ENCODE peak calls at places on chromosome 1, in nine cellular contexts. One of them, this sample, is unnamed.

GRCh38 chr1:41174170-41174569 is 67.9 kb downstream of the SCMH1 start:
- DNase-seq in PC-3: peak; percentile 78
- DNase-seq in uterus: no peak
- DNase-seq in adrenal gland: no peak
- DNase-seq in tibial artery: no peak
- DNase-seq in CD8-positive, alpha-beta T cell: no peak
- DNase-seq in lower lobe of right lung: no peak
- DNase-seq in testis: no peak
- DNase-seq in HCT116: no peak
- DNase-seq in this sample: no peak

GRCh38 chr1:36962991-36963390 is 71.3 kb downstream of the GRIK3 start:
- DNase-seq in HCT116: no peak
- DNase-seq in PC-3: no peak
- DNase-seq in adrenal gland: no peak
- DNase-seq in CD8-positive, alpha-beta T cell: no peak
- DNase-seq in testis: no peak
- DNase-seq in uterus: no peak
- DNase-seq in lower lobe of right lung: no peak
- DNase-seq in tibial artery: no peak
- DNase-seq in this sample: no peak

GRCh38 chr1:52551476-52552235 is 1.2 kb downstream of the TUT4 start:
- DNase-seq in testis: peak; percentile 52
- DNase-seq in uterus: no peak
- DNase-seq in CD8-positive, alpha-beta T cell: peak; percentile 4
- DNase-seq in tibial artery: no peak
- DNase-seq in lower lobe of right lung: no peak
- DNase-seq in adrenal gland: no peak
- DNase-seq in HCT116: no peak
- DNase-seq in PC-3: peak; percentile 51
- DNase-seq in this sample: no peak

GRCh38 chr1:201482755-201483154 is 13.8 kb upstream of the PHLDA3 start:
- DNase-seq in CD8-positive, alpha-beta T cell: no peak
- DNase-seq in PC-3: no peak
- DNase-seq in uterus: no peak
- DNase-seq in lower lobe of right lung: no peak
- DNase-seq in tibial artery: no peak
- DNase-seq in HCT116: no peak
- DNase-seq in adrenal gland: no peak
- DNase-seq in testis: no peak
- DNase-seq in this sample: no peak

GRCh38 chr1:118945460-118945859 is 42.7 kb downstream of the TBX15 start:
- DNase-seq in uterus: no peak
- DNase-seq in testis: no peak
- DNase-seq in CD8-positive, alpha-beta T cell: no peak
- DNase-seq in tibial artery: no peak
- DNase-seq in HCT116: no peak
- DNase-seq in adrenal gland: no peak
- DNase-seq in PC-3: peak; percentile 58
- DNase-seq in lower lobe of right lung: no peak
- DNase-seq in this sample: no peak

GRCh38 chr1:94602802-94603625 is 61.5 kb upstream of the F3 start:
- DNase-seq in testis: no peak
- DNase-seq in uterus: no peak
- DNase-seq in lower lobe of right lung: no peak
- DNase-seq in CD8-positive, alpha-beta T cell: no peak
- DNase-seq in PC-3: peak; percentile 69
- DNase-seq in HCT116: no peak
- DNase-seq in adrenal gland: no peak
- DNase-seq in tibial artery: no peak
- DNase-seq in this sample: no peak

GRCh38 chr1:162151900-162152829 is 82.7 kb downstream of the NOS1AP start:
- DNase-seq in adrenal gland: no peak
- DNase-seq in CD8-positive, alpha-beta T cell: no peak
- DNase-seq in uterus: no peak
- DNase-seq in tibial artery: no peak
- DNase-seq in lower lobe of right lung: no peak
- DNase-seq in PC-3: no peak
- DNase-seq in testis: no peak
- DNase-seq in HCT116: no peak
- DNase-seq in this sample: no peak

GRCh38 chr1:211925016-211925415 is 94.5 kb upstream of the LPGAT1 start:
- DNase-seq in uterus: no peak
- DNase-seq in lower lobe of right lung: no peak
- DNase-seq in HCT116: no peak
- DNase-seq in tibial artery: no peak
- DNase-seq in adrenal gland: no peak
- DNase-seq in CD8-positive, alpha-beta T cell: no peak
- DNase-seq in PC-3: peak; percentile 69
- DNase-seq in testis: no peak
- DNase-seq in this sample: no peak

GRCh38 chr1:150388241-150388640 is 24.3 kb downstream of the RPRD2 start:
- DNase-seq in PC-3: no peak
- DNase-seq in lower lobe of right lung: no peak
- DNase-seq in CD8-positive, alpha-beta T cell: no peak
- DNase-seq in testis: no peak
- DNase-seq in uterus: no peak
- DNase-seq in tibial artery: no peak
- DNase-seq in HCT116: no peak
- DNase-seq in adrenal gland: no peak
- DNase-seq in this sample: no peak

DNA sequence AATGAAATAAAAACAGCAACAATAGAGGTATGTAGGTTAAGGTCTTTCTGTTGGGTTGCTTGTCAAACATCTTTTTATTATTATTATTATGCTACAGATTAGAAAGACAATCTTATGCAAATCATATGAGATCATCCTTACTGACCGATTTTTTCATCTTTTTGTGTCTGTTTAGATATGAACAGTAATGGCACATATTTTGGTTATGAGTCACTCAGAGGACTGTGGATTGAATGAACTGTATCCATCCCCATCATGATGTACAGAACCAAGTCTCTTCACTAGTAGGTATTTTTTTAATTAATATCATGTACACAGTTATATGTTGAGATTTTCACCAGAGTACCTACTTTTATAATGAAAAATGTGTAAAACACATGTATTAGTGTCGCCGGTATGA is 159.1 kb downstream of the CHRM3 start:
- DNase-seq in uterus: no peak
- DNase-seq in HCT116: no peak
- DNase-seq in CD8-positive, alpha-beta T cell: no peak
- DNase-seq in adrenal gland: no peak
- DNase-seq in PC-3: peak; percentile 78
- DNase-seq in tibial artery: no peak
- DNase-seq in lower lobe of right lung: no peak
- DNase-seq in testis: no peak
- DNase-seq in this sample: no peak
- H3K4me1 ChIP-seq in uterus: no peaks in the 10 kb centered on the region
- H3K4me1 ChIP-seq in HCT116: no peaks in the 10 kb centered on the region
- H3K4me1 ChIP-seq in CD8-positive, alpha-beta T cell: no peaks in the 10 kb centered on the region
- H3K4me1 ChIP-seq in adrenal gland: no peaks in the 10 kb centered on the region
- H3K4me1 ChIP-seq in PC-3: no peaks in the 10 kb centered on the region
- H3K4me1 ChIP-seq in tibial artery: no peaks in the 10 kb centered on the region
- H3K4me1 ChIP-seq in lower lobe of right lung: no peaks in the 10 kb centered on the region
- H3K4me1 ChIP-seq in testis: no peaks in the 10 kb centered on the region
- H3K4me1 ChIP-seq in this sample: no peaks in the 10 kb centered on the region

GRCh38 chr1:218355269-218355668 is 10.1 kb downstream of the TGFB2 start:
- DNase-seq in PC-3: no peak
- DNase-seq in tibial artery: no peak
- DNase-seq in lower lobe of right lung: no peak
- DNase-seq in HCT116: no peak
- DNase-seq in uterus: no peak
- DNase-seq in CD8-positive, alpha-beta T cell: no peak
- DNase-seq in testis: no peak
- DNase-seq in adrenal gland: no peak
- DNase-seq in this sample: no peak

GRCh38 chr1:218351617-218352438 is 6.7 kb downstream of the TGFB2 start:
- DNase-seq in adrenal gland: peak; percentile 35
- DNase-seq in testis: no peak
- DNase-seq in lower lobe of right lung: no peak
- DNase-seq in HCT116: no peak
- DNase-seq in PC-3: peak; percentile 49
- DNase-seq in tibial artery: peak; percentile 74
- DNase-seq in CD8-positive, alpha-beta T cell: no peak
- DNase-seq in uterus: peak; percentile 42
- DNase-seq in this sample: no peak

GRCh38 chr1:218350909-218351616 is 5.9 kb downstream of the TGFB2 start:
- DNase-seq in testis: no peak
- DNase-seq in lower lobe of right lung: no peak
- DNase-seq in tibial artery: no peak
- DNase-seq in PC-3: peak; percentile 55
- DNase-seq in adrenal gland: no peak
- DNase-seq in HCT116: no peak
- DNase-seq in CD8-positive, alpha-beta T cell: no peak
- DNase-seq in uterus: no peak
- DNase-seq in this sample: no peak

GRCh38 chr1:218350022-218350525 is 4.9 kb downstream of the TGFB2 start:
- DNase-seq in adrenal gland: no peak
- DNase-seq in uterus: no peak
- DNase-seq in PC-3: no peak
- DNase-seq in tibial artery: no peak
- DNase-seq in testis: no peak
- DNase-seq in CD8-positive, alpha-beta T cell: no peak
- DNase-seq in HCT116: no peak
- DNase-seq in lower lobe of right lung: no peak
- DNase-seq in this sample: no peak

GRCh38 chr1:218353656-218354055 is 8.5 kb downstream of the TGFB2 start:
- DNase-seq in uterus: no peak
- DNase-seq in lower lobe of right lung: no peak
- DNase-seq in CD8-positive, alpha-beta T cell: no peak
- DNase-seq in PC-3: no peak
- DNase-seq in testis: no peak
- DNase-seq in tibial artery: no peak
- DNase-seq in HCT116: no peak
- DNase-seq in adrenal gland: no peak
- DNase-seq in this sample: no peak
- H3K36me3 ChIP-seq in uterus: no peaks in the 10 kb centered on the region
- H3K36me3 ChIP-seq in lower lobe of right lung: no peaks in the 10 kb centered on the region
- H3K36me3 ChIP-seq in CD8-positive, alpha-beta T cell: no peaks in the 10 kb centered on the region
- H3K36me3 ChIP-seq in PC-3: peaks cover 63% of the 10 kb centered on the region
- H3K36me3 ChIP-seq in testis: no peaks in the 10 kb centered on the region
- H3K36me3 ChIP-seq in tibial artery: no peaks in the 10 kb centered on the region
- H3K36me3 ChIP-seq in HCT116: no peaks in the 10 kb centered on the region
- H3K36me3 ChIP-seq in adrenal gland: no peaks in the 10 kb centered on the region
- H3K36me3 ChIP-seq in this sample: no peaks in the 10 kb centered on the region

DNA sequence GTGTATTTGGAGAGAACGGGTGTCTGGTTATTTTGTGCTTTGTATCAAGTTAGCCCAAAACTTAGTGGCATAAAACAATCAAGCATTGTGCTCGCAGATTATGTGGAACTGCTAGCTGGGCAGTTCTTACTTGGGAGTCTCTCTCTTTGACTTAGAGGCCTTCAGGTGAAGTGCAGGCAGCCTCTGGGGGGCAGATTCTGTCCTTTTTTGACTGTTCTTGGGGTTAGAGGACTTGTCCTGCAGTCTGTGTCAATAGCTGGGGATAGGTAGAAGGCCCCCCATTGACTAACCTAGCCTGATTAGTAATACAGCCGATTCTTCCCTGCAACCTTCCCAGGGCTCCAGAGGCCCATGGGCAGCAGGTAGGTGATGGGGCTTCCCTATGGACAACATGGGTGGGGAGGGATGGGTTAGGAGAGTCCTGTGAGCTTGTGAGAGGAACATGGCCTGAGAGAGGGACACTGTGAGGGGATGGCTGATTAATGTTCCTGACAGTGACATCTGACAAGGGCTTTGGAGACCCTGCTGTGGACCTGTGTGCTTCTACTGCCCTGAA is 37.2 kb upstream of the ACOT11 start:
- DNase-seq in testis: peak; percentile 28
- DNase-seq in uterus: no peak
- DNase-seq in HCT116: no peak
- DNase-seq in lower lobe of right lung: no peak
- DNase-seq in PC-3: no peak
- DNase-seq in tibial artery: no peak
- DNase-seq in CD8-positive, alpha-beta T cell: no peak
- DNase-seq in adrenal gland: no peak
- DNase-seq in this sample: no peak
- TF ChIP-seq CTCF in testis: no peak
- TF ChIP-seq CTCF in uterus: no peak
- TF ChIP-seq CTCF in HCT116: peak; percentile 13
- TF ChIP-seq CTCF in lower lobe of right lung: no peak
- TF ChIP-seq CTCF in PC-3: no peak
- TF ChIP-seq CTCF in tibial artery: no peak
- TF ChIP-seq CTCF in CD8-positive, alpha-beta T cell: no peak
- TF ChIP-seq CTCF in adrenal gland: no peak
- TF ChIP-seq CTCF in this sample: no peak

GRCh38 chr1:225479341-225479740 is 51.5 kb upstream of the LBR start:
- DNase-seq in CD8-positive, alpha-beta T cell: no peak
- DNase-seq in adrenal gland: no peak
- DNase-seq in HCT116: no peak
- DNase-seq in PC-3: no peak
- DNase-seq in tibial artery: peak; percentile 46
- DNase-seq in lower lobe of right lung: no peak
- DNase-seq in uterus: no peak
- DNase-seq in testis: no peak
- DNase-seq in this sample: no peak

GRCh38 chr1:225474986-225475820 is 47.4 kb upstream of the LBR start:
- DNase-seq in PC-3: peak; percentile 82
- DNase-seq in adrenal gland: peak; percentile 67
- DNase-seq in uterus: peak; percentile 80
- DNase-seq in lower lobe of right lung: peak; percentile 80
- DNase-seq in tibial artery: peak; percentile 85
- DNase-seq in HCT116: peak; percentile 40
- DNase-seq in testis: peak; percentile 59
- DNase-seq in CD8-positive, alpha-beta T cell: peak; percentile 46
- DNase-seq in this sample: peak; percentile 83

GRCh38 chr1:225476538-225476988 is 48.7 kb upstream of the LBR start:
- DNase-seq in tibial artery: peak; percentile 34
- DNase-seq in HCT116: no peak
- DNase-seq in lower lobe of right lung: no peak
- DNase-seq in PC-3: no peak
- DNase-seq in testis: no peak
- DNase-seq in adrenal gland: peak; percentile 12
- DNase-seq in CD8-positive, alpha-beta T cell: no peak
- DNase-seq in uterus: no peak
- DNase-seq in this sample: no peak

GRCh38 chr1:225476100-225476511 is 48.3 kb upstream of the LBR start:
- DNase-seq in uterus: no peak
- DNase-seq in HCT116: no peak
- DNase-seq in testis: no peak
- DNase-seq in lower lobe of right lung: no peak
- DNase-seq in CD8-positive, alpha-beta T cell: no peak
- DNase-seq in tibial artery: peak; percentile 48
- DNase-seq in PC-3: no peak
- DNase-seq in adrenal gland: peak; percentile 15
- DNase-seq in this sample: no peak

DNA sequence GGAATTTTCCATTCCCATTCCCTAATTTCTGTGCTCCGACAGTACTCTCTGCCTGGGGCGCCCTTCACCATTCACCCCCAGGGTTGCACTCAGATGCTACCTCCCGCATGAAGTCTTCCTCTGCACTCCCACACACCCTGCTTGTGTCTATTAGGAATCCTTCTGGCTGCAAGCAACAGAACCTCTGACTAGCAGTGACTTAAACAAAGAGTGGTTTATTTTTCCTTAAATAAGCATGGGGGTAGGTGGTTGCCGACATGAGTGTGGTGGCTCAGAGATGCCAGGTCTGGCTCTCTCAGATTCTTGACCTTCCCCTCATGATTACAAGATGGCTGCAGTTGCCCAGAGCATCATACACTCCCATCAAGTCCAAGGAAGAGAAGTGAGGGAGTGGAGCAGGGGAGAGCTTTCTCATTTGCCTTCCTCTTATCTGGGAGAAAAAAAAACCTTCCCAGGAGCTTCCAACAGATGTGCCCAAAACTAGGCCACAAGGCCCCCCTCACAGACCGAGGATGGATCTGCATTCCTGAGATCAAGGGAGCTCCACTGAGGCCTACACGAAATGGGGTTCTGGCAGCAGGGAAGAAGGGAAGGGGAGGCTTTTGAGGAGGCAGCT is 49.6 kb upstream of the LBR start:
- DNase-seq in tibial artery: peak; percentile 54
- DNase-seq in lower lobe of right lung: no peak
- DNase-seq in adrenal gland: peak; percentile 9
- DNase-seq in CD8-positive, alpha-beta T cell: no peak
- DNase-seq in HCT116: no peak
- DNase-seq in testis: no peak
- DNase-seq in uterus: no peak
- DNase-seq in PC-3: no peak
- DNase-seq in this sample: no peak
- H3K4me1 ChIP-seq in tibial artery: peaks cover 16% of the 10 kb centered on the region
- H3K4me1 ChIP-seq in lower lobe of right lung: peaks cover 17% of the 10 kb centered on the region
- H3K4me1 ChIP-seq in adrenal gland: peaks cover 8% of the 10 kb centered on the region
- H3K4me1 ChIP-seq in CD8-positive, alpha-beta T cell: peaks cover 53% of the 10 kb centered on the region
- H3K4me1 ChIP-seq in HCT116: peaks cover 10% of the 10 kb centered on the region
- H3K4me1 ChIP-seq in testis: peaks cover 6% of the 10 kb centered on the region
- H3K4me1 ChIP-seq in uterus: no peaks in the 10 kb centered on the region
- H3K4me1 ChIP-seq in PC-3: peaks cover 10% of the 10 kb centered on the region
- H3K4me1 ChIP-seq in this sample: peaks cover 21% of the 10 kb centered on the region